ENCODE peak calls at places on chromosomes 6 and 20, in eight cellular contexts. M is GM04504; L is activated gamma-delta T cell treated with Interleukin-2 at 50 U/mL for 16 hours; P is NCI-H1105; O is activated naive CD4-positive, alpha-beta T cell treated with anti-CD3 and anti-CD28 coated beads, Interleukin-2, amount 10 ng/mL, durations not matched to agents 7 days and 5 days; N is cerebellar cortex; G is fibroblast of gingiva; Q is left cardiac atrium. V is an unnamed sample.

GRCh38 chr6:100001915-100002388 is 7.9 kb upstream of the MCHR2 start:
- DNase-seq in P (peak), N (peak), Q (peak), O (peak), L (peak), M (peak), G (peak), V (peak)

GRCh38 chr6:53119772-53120409 is 28.8 kb downstream of the GCM1 start:
- DNase-seq in M (peak), N (no peak), L (no peak), O (no peak), G (peak), P (no peak), Q (no peak), V (no peak)

GRCh38 chr6:162385980-162386379 is 341.6 kb downstream of the PRKN start:
- DNase-seq in G (peak), Q (no peak), P (no peak), O (no peak), L (no peak), M (no peak), N (no peak), V (no peak)

GRCh38 chr6:38131527-38131965 is 312.0 kb downstream of the ZFAND3 start:
- DNase-seq in M (peak), L (no peak), Q (no peak), G (peak), O (no peak), N (no peak), P (no peak), V (no peak)

GRCh38 chr6:37126554-37126906 is 43.4 kb upstream of the PIM1 start:
- DNase-seq in O (no peak), P (no peak), G (no peak), Q (no peak), N (no peak), L (no peak), M (no peak), V (no peak)

GRCh38 chr6:26103770-26104456 is 16.7 kb downstream of the HFE start:
- DNase-seq in M (peak), N (peak), P (no peak), O (peak), L (peak), G (peak), Q (peak), V (peak)

GRCh38 chr20:33994624-33994913 is 858 bp downstream of the RALY start:
- DNase-seq in G (no peak), Q (no peak), P (no peak), M (no peak), O (no peak), L (no peak), N (no peak), V (no peak)

GRCh38 chr6:41688256-41688965 is 47.0 kb downstream of the TFEB start:
- DNase-seq in M (no peak), P (no peak), O (no peak), G (no peak), N (no peak), Q (no peak), L (no peak), V (no peak)

GRCh38 chr6:169935348-169935718 is 183.9 kb downstream of the ERMARD start:
- DNase-seq in M (no peak), N (no peak), O (no peak), Q (no peak), P (no peak), G (no peak), L (no peak), V (no peak)

GRCh38 chr6:10659697-10660348 is 34.6 kb downstream of the C6orf52 start:
- DNase-seq in L (no peak), O (peak), M (no peak), N (no peak), Q (peak), G (no peak), P (peak), V (no peak)

GRCh38 chr6:90388395-90388794 is 91.8 kb upstream of the BACH2 start:
- DNase-seq in L (no peak), O (no peak), Q (no peak), P (no peak), M (no peak), N (no peak), G (no peak), V (no peak)

GRCh38 chr6:8707956-8708772 is 272.8 kb upstream of the SLC35B3 start:
- DNase-seq in O (no peak), Q (no peak), M (no peak), L (no peak), P (peak), N (peak), G (peak), V (peak)

GRCh38 chr20:57400262-57400701 is 9.1 kb downstream of the RBM38 start:
- DNase-seq in G (no peak), O (peak), N (no peak), M (no peak), Q (peak), L (no peak), P (no peak), V (no peak)

GRCh38 chr20:20368414-20369352 is 779 bp downstream of the INSM1 start:
- DNase-seq in M (no peak), G (no peak), Q (no peak), L (no peak), N (peak), O (peak), P (peak), V (no peak)

GRCh38 chr6:14464716-14465115 is 347.1 kb downstream of the CD83 start:
- DNase-seq in L (no peak), Q (no peak), P (no peak), G (no peak), M (no peak), N (no peak), O (no peak), V (no peak)

GRCh38 chr6:126804255-126805064 is 314.0 kb upstream of the RSPO3 start:
- DNase-seq in L (no peak), N (peak), G (peak), M (no peak), O (no peak), Q (no peak), P (peak), V (no peak)

GRCh38 chr6:134550604-134551003 is 232.7 kb upstream of the SGK1 start:
- DNase-seq in P (no peak), O (no peak), G (peak), L (no peak), N (no peak), Q (no peak), M (no peak), V (no peak)

GRCh38 chr6:11609324-11610071 is 71.9 kb downstream of the TMEM170B start:
- DNase-seq in L (no peak), O (no peak), M (peak), Q (peak), G (peak), N (peak), P (no peak), V (no peak)

GRCh38 chr20:32010096-32010495 is at the start of gene CCM2L:
- DNase-seq in L (no peak), P (no peak), M (no peak), O (no peak), N (no peak), G (no peak), Q (peak), V (no peak)

GRCh38 chr20:18545566-18545965 is 21.7 kb upstream of the SMIM26 start:
- DNase-seq in O (no peak), N (no peak), M (no peak), L (no peak), G (no peak), Q (no peak), P (no peak), V (no peak)

GRCh38 chr6:129517288-129517687 is 192.7 kb downstream of the ARHGAP18 start:
- DNase-seq in Q (no peak), M (no peak), N (no peak), L (no peak), P (no peak), O (no peak), G (peak), V (no peak)

GRCh38 chr6:56752009-56752408 is 109.3 kb upstream of the DST start:
- DNase-seq in P (no peak), G (no peak), L (no peak), O (no peak), Q (no peak), N (no peak), M (peak), V (no peak)

GRCh38 chr6:143271024-143271423 is 179.5 kb downstream of the ADAT2 start:
- DNase-seq in Q (peak), O (no peak), P (no peak), M (peak), G (peak), N (no peak), L (no peak), V (no peak)

GRCh38 chr6:166597711-166598440 is 11.4 kb upstream of the RAMACL start:
- DNase-seq in M (no peak), O (no peak), L (no peak), Q (no peak), P (no peak), G (no peak), N (peak), V (peak)

GRCh38 chr6:136752554-136752953 is 39.7 kb downstream of the MAP3K5 start:
- DNase-seq in O (peak), G (no peak), N (no peak), P (no peak), M (no peak), Q (no peak), L (no peak), V (no peak)

GRCh38 chr6:33091957-33092356 is 16.2 kb downstream of the HLA-DPB1 start:
- DNase-seq in L (peak), Q (peak), O (peak), G (no peak), N (no peak), P (no peak), M (no peak), V (no peak)

GRCh38 chr20:22106308-22106938 is 401.0 kb downstream of the PAX1 start:
- DNase-seq in O (no peak), P (peak), N (peak), G (peak), M (no peak), Q (no peak), L (no peak), V (no peak)

GRCh38 chr6:35419431-35419830 is 32.7 kb upstream of the FANCE start:
- DNase-seq in Q (no peak), N (peak), M (peak), P (no peak), L (peak), G (peak), O (peak), V (no peak)

GRCh38 chr6:19297880-19298279 is 539.3 kb upstream of the ID4 start:
- DNase-seq in O (no peak), M (no peak), L (no peak), P (peak), N (no peak), Q (no peak), G (no peak), V (no peak)

GRCh38 chr6:44624226-44624625 is 236.7 kb downstream of the CDC5L start:
- DNase-seq in N (no peak), Q (no peak), O (no peak), G (no peak), M (no peak), P (no peak), L (no peak), V (no peak)

GRCh38 chr20:24657211-24657610 is 187.8 kb downstream of the SYNDIG1 start:
- DNase-seq in Q (no peak), P (no peak), N (no peak), O (no peak), M (no peak), G (peak), L (no peak), V (no peak)

GRCh38 chr6:44056392-44057237 is 70.6 kb downstream of the MRPL14 start:
- DNase-seq in O (no peak), N (peak), L (no peak), G (peak), M (no peak), Q (peak), P (no peak), V (no peak)

GRCh38 chr20:7174554-7174953 is 407.1 kb downstream of the BMP2 start:
- DNase-seq in M (no peak), P (no peak), Q (no peak), L (no peak), N (no peak), G (no peak), O (no peak), V (no peak)

GRCh38 chr6:128316258-128316952 is 204.0 kb downstream of the PTPRK start:
- DNase-seq in G (no peak), M (no peak), P (no peak), N (no peak), Q (no peak), O (no peak), L (no peak), V (no peak)

GRCh38 chr20:14418441-14418840 is 81.0 kb upstream of the FLRT3 start:
- DNase-seq in Q (no peak), M (no peak), N (no peak), O (no peak), L (no peak), P (no peak), G (peak), V (no peak)

GRCh38 chr20:34445177-34446065 is 70.8 kb upstream of the DYNLRB1 start:
- DNase-seq in P (no peak), M (no peak), L (no peak), O (no peak), Q (no peak), N (no peak), G (no peak), V (no peak)

GRCh38 chr6:144351741-144352140 is 66.6 kb downstream of the UTRN start:
- DNase-seq in O (no peak), M (no peak), G (no peak), P (no peak), L (no peak), Q (no peak), N (peak), V (no peak)